ENCODE peak calls at places on chromosomes 5 and 9, in four cellular contexts. One of them, this sample, is unnamed.

GRCh38 chr5:124883686-124884085 is 137.2 kb upstream of the ZNF608 start:
- DNase-seq in adipocyte: no peak
- DNase-seq in left lung: no peak
- DNase-seq in cardiac fibroblast: no peak
- DNase-seq in this sample: no peak

GRCh38 chr9:93390953-93391515 is 60.5 kb upstream of the FAM120A start:
- DNase-seq in left lung: no peak
- DNase-seq in adipocyte: no peak
- DNase-seq in cardiac fibroblast: no peak
- DNase-seq in this sample: no peak

GRCh38 chr5:126808619-126809018 is 31.7 kb downstream of the LMNB1 start:
- DNase-seq in left lung: no peak
- DNase-seq in adipocyte: peak
- DNase-seq in cardiac fibroblast: peak
- DNase-seq in this sample: peak

GRCh38 chr5:14239404-14239803 is 96.3 kb downstream of the TRIO start:
- DNase-seq in adipocyte: no peak
- DNase-seq in cardiac fibroblast: no peak
- DNase-seq in left lung: no peak
- DNase-seq in this sample: no peak

GRCh38 chr5:153753645-153754432 is 263.4 kb downstream of the GRIA1 start:
- DNase-seq in adipocyte: no peak
- DNase-seq in left lung: no peak
- DNase-seq in cardiac fibroblast: no peak
- DNase-seq in this sample: no peak

GRCh38 chr9:88684046-88684445 is 149.1 kb downstream of the NXNL2 start:
- DNase-seq in cardiac fibroblast: no peak
- DNase-seq in left lung: no peak
- DNase-seq in adipocyte: no peak
- DNase-seq in this sample: peak

GRCh38 chr5:29950416-29951145 is 1242.9 kb upstream of the CDH6 start:
- DNase-seq in cardiac fibroblast: no peak
- DNase-seq in adipocyte: no peak
- DNase-seq in left lung: no peak
- DNase-seq in this sample: no peak

GRCh38 chr5:31469886-31470285 is 62.0 kb downstream of the DROSHA start:
- DNase-seq in left lung: no peak
- DNase-seq in adipocyte: no peak
- DNase-seq in cardiac fibroblast: no peak
- DNase-seq in this sample: peak

GRCh38 chr9:130498298-130498917 is 53.6 kb downstream of the ASS1 start:
- DNase-seq in adipocyte: no peak
- DNase-seq in left lung: no peak
- DNase-seq in cardiac fibroblast: peak
- DNase-seq in this sample: peak

GRCh38 chr5:142908659-142909058 is 138.5 kb downstream of the ARHGAP26 start:
- DNase-seq in cardiac fibroblast: no peak
- DNase-seq in left lung: no peak
- DNase-seq in adipocyte: no peak
- DNase-seq in this sample: no peak

GRCh38 chr5:66896207-66896606 is 300.0 kb downstream of the MAST4 start:
- DNase-seq in left lung: no peak
- DNase-seq in adipocyte: no peak
- DNase-seq in cardiac fibroblast: peak
- DNase-seq in this sample: no peak

GRCh38 chr9:88313364-88314220 is 74.7 kb upstream of the SPIN1 start:
- DNase-seq in left lung: no peak
- DNase-seq in adipocyte: no peak
- DNase-seq in cardiac fibroblast: no peak
- DNase-seq in this sample: no peak

GRCh38 chr5:143570989-143571388 is 167.5 kb upstream of the NR3C1 start:
- DNase-seq in adipocyte: no peak
- DNase-seq in cardiac fibroblast: no peak
- DNase-seq in left lung: no peak
- DNase-seq in this sample: no peak

GRCh38 chr5:88841212-88841611 is 41.8 kb downstream of the MEF2C start:
- DNase-seq in cardiac fibroblast: peak
- DNase-seq in left lung: no peak
- DNase-seq in adipocyte: no peak
- DNase-seq in this sample: no peak

GRCh38 chr5:113520429-113520828 is 6.9 kb downstream of the YTHDC2 start:
- DNase-seq in cardiac fibroblast: peak
- DNase-seq in left lung: no peak
- DNase-seq in adipocyte: no peak
- DNase-seq in this sample: peak

GRCh38 chr9:109122726-109123621 is 3.2 kb upstream of the TMEM245 start:
- DNase-seq in adipocyte: no peak
- DNase-seq in left lung: no peak
- DNase-seq in cardiac fibroblast: no peak
- DNase-seq in this sample: no peak

GRCh38 chr9:76662476-76663281 is 101.6 kb upstream of the PCA3 start:
- DNase-seq in adipocyte: no peak
- DNase-seq in cardiac fibroblast: no peak
- DNase-seq in left lung: no peak
- DNase-seq in this sample: no peak

GRCh38 chr5:124512236-124512635 is 234.2 kb downstream of the ZNF608 start:
- DNase-seq in adipocyte: no peak
- DNase-seq in cardiac fibroblast: no peak
- DNase-seq in left lung: no peak
- DNase-seq in this sample: no peak

GRCh38 chr5:9421823-9422354 is 124.0 kb downstream of the SEMA5A start:
- DNase-seq in cardiac fibroblast: peak
- DNase-seq in left lung: no peak
- DNase-seq in adipocyte: no peak
- DNase-seq in this sample: peak

GRCh38 chr5:171312129-171312819 is 3.2 kb downstream of the TLX3 start:
- DNase-seq in left lung: no peak
- DNase-seq in cardiac fibroblast: no peak
- DNase-seq in adipocyte: no peak
- DNase-seq in this sample: no peak

GRCh38 chr5:35785601-35786085 is 71.0 kb upstream of the IL7R start:
- DNase-seq in left lung: peak
- DNase-seq in adipocyte: no peak
- DNase-seq in cardiac fibroblast: no peak
- DNase-seq in this sample: peak

GRCh38 chr9:98455957-98456621 is 200.6 kb upstream of the TBC1D2 start:
- DNase-seq in cardiac fibroblast: peak
- DNase-seq in left lung: peak
- DNase-seq in adipocyte: peak
- DNase-seq in this sample: peak

GRCh38 chr9:111056554-111056953 is 18.3 kb upstream of the LPAR1 start:
- DNase-seq in left lung: no peak
- DNase-seq in cardiac fibroblast: peak
- DNase-seq in adipocyte: peak
- DNase-seq in this sample: peak

GRCh38 chr9:77981332-77981731 is 50.3 kb downstream of the GNAQ start:
- DNase-seq in adipocyte: peak
- DNase-seq in left lung: no peak
- DNase-seq in cardiac fibroblast: peak
- DNase-seq in this sample: peak

GRCh38 chr5:5687113-5687512 is 264.6 kb downstream of the ICE1 start:
- DNase-seq in adipocyte: no peak
- DNase-seq in cardiac fibroblast: no peak
- DNase-seq in left lung: no peak
- DNase-seq in this sample: no peak

GRCh38 chr5:40477856-40478546 is 201.7 kb upstream of the PTGER4 start:
- DNase-seq in cardiac fibroblast: peak
- DNase-seq in adipocyte: peak
- DNase-seq in left lung: no peak
- DNase-seq in this sample: no peak

GRCh38 chr5:26700759-26701384 is 337.5 kb downstream of the CDH9 start:
- DNase-seq in left lung: no peak
- DNase-seq in cardiac fibroblast: peak
- DNase-seq in adipocyte: peak
- DNase-seq in this sample: peak

GRCh38 chr9:34644766-34645314 is 1.6 kb upstream of the GALT start:
- DNase-seq in adipocyte: no peak
- DNase-seq in cardiac fibroblast: no peak
- DNase-seq in left lung: no peak
- DNase-seq in this sample: no peak

GRCh38 chr5:144040615-144041394 is 129.7 kb downstream of the YIPF5 start:
- DNase-seq in left lung: no peak
- DNase-seq in cardiac fibroblast: no peak
- DNase-seq in adipocyte: peak
- DNase-seq in this sample: no peak

GRCh38 chr9:84808416-84808815 is 138.9 kb downstream of the NTRK2 start:
- DNase-seq in adipocyte: no peak
- DNase-seq in cardiac fibroblast: no peak
- DNase-seq in left lung: no peak
- DNase-seq in this sample: no peak

GRCh38 chr9:133737774-133738038 is 446 bp downstream of the SARDH start:
- DNase-seq in left lung: no peak
- DNase-seq in adipocyte: no peak
- DNase-seq in cardiac fibroblast: no peak
- DNase-seq in this sample: no peak
- H3K4me3 ChIP-seq in left lung: peak
- H3K4me3 ChIP-seq in adipocyte: no peak
- H3K4me3 ChIP-seq in cardiac fibroblast: peak
- H3K4me3 ChIP-seq in this sample: peak

DNA sequence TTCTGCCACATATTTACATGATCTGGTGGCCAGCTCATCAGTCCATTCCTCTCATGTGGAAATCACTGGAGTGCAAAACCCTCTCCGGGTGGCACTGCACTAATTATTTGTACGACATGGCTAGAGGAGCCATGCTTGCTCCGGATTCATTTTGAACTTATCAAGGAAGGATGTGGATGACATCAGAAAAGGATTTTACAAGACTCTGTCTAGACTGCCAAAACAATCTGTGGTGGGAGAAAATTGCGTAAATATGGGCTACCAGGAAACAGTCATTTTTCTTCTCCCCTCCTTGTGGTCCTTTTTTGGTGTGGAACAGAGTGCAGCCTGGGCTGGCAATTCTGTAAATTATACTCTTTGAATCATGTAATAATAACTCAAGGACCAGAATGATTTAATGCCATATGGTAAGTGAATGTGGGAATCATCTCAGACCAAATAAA is 123.4 kb upstream of the IFNE start:
- DNase-seq in adipocyte: peak
- DNase-seq in left lung: no peak
- DNase-seq in cardiac fibroblast: peak
- DNase-seq in this sample: peak
- H3K4me3 ChIP-seq in adipocyte: peak
- H3K4me3 ChIP-seq in left lung: no peak
- H3K4me3 ChIP-seq in cardiac fibroblast: no peak
- H3K4me3 ChIP-seq in this sample: peak

GRCh38 chr5:74231697-74232096 is 408.8 kb downstream of the ENC1 start:
- DNase-seq in cardiac fibroblast: peak
- DNase-seq in left lung: no peak
- DNase-seq in adipocyte: no peak
- DNase-seq in this sample: no peak

GRCh38 chr5:74232281-74232680 is 408.2 kb downstream of the ENC1 start:
- DNase-seq in left lung: no peak
- DNase-seq in adipocyte: peak
- DNase-seq in cardiac fibroblast: peak
- DNase-seq in this sample: peak

GRCh38 chr5:74237746-74238145 is 402.8 kb downstream of the ENC1 start:
- DNase-seq in left lung: no peak
- DNase-seq in adipocyte: no peak
- DNase-seq in cardiac fibroblast: no peak
- DNase-seq in this sample: no peak

GRCh38 chr5:74233091-74233490 is 407.4 kb downstream of the ENC1 start:
- DNase-seq in cardiac fibroblast: no peak
- DNase-seq in adipocyte: no peak
- DNase-seq in left lung: no peak
- DNase-seq in this sample: no peak

GRCh38 chr5:74233571-74233970 is 407.0 kb downstream of the ENC1 start:
- DNase-seq in adipocyte: peak
- DNase-seq in left lung: no peak
- DNase-seq in cardiac fibroblast: peak
- DNase-seq in this sample: peak
- H3K4me3 ChIP-seq in adipocyte: no peak
- H3K4me3 ChIP-seq in left lung: no peak
- H3K4me3 ChIP-seq in cardiac fibroblast: no peak
- H3K4me3 ChIP-seq in this sample: no peak

DNA sequence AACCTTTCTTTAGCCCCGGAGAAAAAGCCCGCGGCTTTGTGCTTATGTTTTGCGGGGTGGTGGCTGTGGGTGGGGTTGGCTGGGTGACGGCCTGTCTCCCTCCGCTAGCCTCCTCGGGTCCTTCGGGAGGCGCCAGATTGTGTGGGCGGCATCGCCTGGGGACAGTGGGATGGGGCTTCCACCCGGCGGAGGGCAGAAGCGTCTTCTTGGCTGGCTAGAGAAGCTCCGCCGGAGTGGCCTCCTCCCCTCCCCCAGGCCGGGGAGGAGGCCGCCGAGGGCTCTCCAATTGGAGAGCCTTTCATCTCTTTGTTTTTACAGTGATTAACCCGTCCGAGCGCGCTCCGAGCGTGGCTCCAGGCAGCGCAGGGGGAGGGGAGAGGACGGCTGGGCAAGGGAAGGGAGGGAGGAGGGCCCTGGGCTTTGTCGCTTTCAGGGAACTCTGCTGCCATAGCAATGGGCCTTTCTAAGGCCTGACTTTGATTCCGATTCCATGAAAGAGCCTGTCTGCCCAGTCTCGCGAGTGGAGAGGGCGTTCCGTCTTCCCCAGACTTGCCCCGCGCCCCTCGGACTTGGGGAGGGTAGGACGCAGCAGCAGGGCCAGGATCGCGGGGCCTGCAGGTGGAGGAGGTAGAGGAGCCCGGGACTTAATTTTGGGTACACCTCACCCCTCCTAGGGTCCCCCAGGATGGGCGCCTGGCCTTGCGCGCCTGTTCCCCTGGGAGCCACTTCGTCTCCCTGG is 36.7 kb upstream of the TIFAB start:
- DNase-seq in adipocyte: peak
- DNase-seq in cardiac fibroblast: peak
- DNase-seq in left lung: peak
- DNase-seq in this sample: peak
- H3K4me3 ChIP-seq in adipocyte: peak
- H3K4me3 ChIP-seq in cardiac fibroblast: peak
- H3K4me3 ChIP-seq in left lung: no peak
- H3K4me3 ChIP-seq in this sample: peak

DNA sequence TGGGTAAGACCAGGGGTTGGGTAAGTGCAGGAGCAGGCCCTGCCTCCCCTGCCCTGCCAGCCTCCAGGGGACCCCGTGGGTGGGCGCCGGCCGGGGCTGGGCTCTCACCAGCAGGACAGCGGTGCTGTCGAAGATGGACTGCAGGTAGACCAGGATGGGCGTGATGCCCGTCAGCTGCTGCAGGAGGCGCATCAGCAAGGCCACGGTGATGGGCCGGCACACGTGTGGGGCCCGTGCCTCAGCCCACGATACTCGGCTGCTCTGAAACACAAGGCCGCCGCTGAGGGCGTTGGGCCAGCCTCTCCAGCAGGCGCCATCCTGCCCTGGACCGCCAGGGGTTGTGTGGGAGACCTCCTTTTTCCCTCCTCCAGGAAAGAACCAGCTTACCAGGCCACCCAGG is 4.0 kb downstream of the SLC2A6 start:
- DNase-seq in cardiac fibroblast: no peak
- DNase-seq in left lung: no peak
- DNase-seq in adipocyte: no peak
- DNase-seq in this sample: no peak
- H3K4me3 ChIP-seq in cardiac fibroblast: no peak
- H3K4me3 ChIP-seq in left lung: no peak
- H3K4me3 ChIP-seq in adipocyte: no peak
- H3K4me3 ChIP-seq in this sample: no peak